ENCODE peak calls at places on chromosomes 7 and 10, in nine cellular contexts. W is breast epithelium; R is right atrium auricular region; N is sigmoid colon; E is H9; C is naive thymus-derived CD4-positive, alpha-beta T cell; F is aorta; L is HCT116; H is fibroblast of lung. O is an unnamed sample.

GRCh38 chr7:41297167-41297566 is 405.7 kb downstream of the INHBA start:
- DNase-seq in W (no peak), F (no peak), C (no peak), E (no peak), R (no peak), H (no peak), L (no peak), N (no peak), O (no peak)

GRCh38 chr10:35546824-35547225 is 58.3 kb upstream of the GJD4 start:
- DNase-seq in R (no peak), H (no peak), N (no peak), E (no peak), C (no peak), W (no peak), F (no peak), L (no peak), O (no peak)

GRCh38 chr10:96719850-96720421 is 378 bp downstream of the PIK3AP1 start:
- DNase-seq in W (no peak), R (no peak), H (no peak), F (peak; percentile 85), E (peak; percentile 83), C (peak; percentile 15), L (peak; percentile 19), N (peak; percentile 75), O (peak; percentile 87)

GRCh38 chr10:117590516-117590915 is 48.0 kb downstream of the EMX2 start:
- DNase-seq in R (no peak), C (no peak), F (no peak), L (no peak), W (no peak), H (no peak), E (no peak), N (peak; percentile 14), O (no peak)

GRCh38 chr10:34295142-34295548 is 520.0 kb downstream of the PARD3 start:
- DNase-seq in E (no peak), C (no peak), R (no peak), L (no peak), F (no peak), W (no peak), N (no peak), H (peak; percentile 71), O (peak; percentile 24)

GRCh38 chr10:103145860-103146466 is 47.1 kb downstream of the NT5C2 start:
- DNase-seq in E (no peak), W (no peak), H (peak; percentile 94), F (peak; percentile 72), N (peak; percentile 88), L (peak; percentile 51), R (peak; percentile 89), C (no peak), O (peak; percentile 80)

GRCh38 chr10:6558759-6559429 is 21.2 kb downstream of the PRKCQ start:
- DNase-seq in E (no peak), L (no peak), N (no peak), R (no peak), F (no peak), C (no peak), W (no peak), H (no peak), O (no peak)

GRCh38 chr7:30923009-30923773 is 11.5 kb downstream of the AQP1 start:
- DNase-seq in N (peak; percentile 54), H (no peak), F (no peak), E (peak; percentile 8), C (no peak), R (peak; percentile 55), L (no peak), W (peak; percentile 44), O (peak; percentile 9)

GRCh38 chr7:38546763-38547162 is 84.4 kb downstream of the AMPH start:
- DNase-seq in F (no peak), C (no peak), L (no peak), H (no peak), W (no peak), R (no peak), E (no peak), N (no peak), O (no peak)

GRCh38 chr10:91880310-91880709 is 29.0 kb downstream of the FGFBP3 start:
- DNase-seq in R (no peak), F (peak; percentile 68), L (no peak), H (no peak), W (no peak), E (no peak), N (no peak), C (no peak), O (no peak)

GRCh38 chr10:8075282-8076260 is 21.1 kb downstream of the GATA3 start:
- DNase-seq in E (no peak), W (no peak), N (peak; percentile 8), R (no peak), H (no peak), F (no peak), L (no peak), C (no peak), O (no peak)

GRCh38 chr7:106433377-106433776 is 148.6 kb upstream of the NAMPT start:
- DNase-seq in E (no peak), C (no peak), F (no peak), L (no peak), W (no peak), H (no peak), N (no peak), R (no peak), O (no peak)

GRCh38 chr7:82534687-82535086 is 91.1 kb upstream of the CACNA2D1 start:
- DNase-seq in N (no peak), L (peak; percentile 10), H (peak; percentile 40), E (no peak), F (no peak), R (no peak), W (peak; percentile 52), C (no peak), O (no peak)

GRCh38 chr10:116536810-116537209 is 8.9 kb upstream of the PNLIP start:
- DNase-seq in H (no peak), L (no peak), F (no peak), W (no peak), E (no peak), N (no peak), R (no peak), C (no peak), O (no peak)

GRCh38 chr7:92768501-92769360 is 67.6 kb downstream of the CDK6 start:
- DNase-seq in L (no peak), F (no peak), C (no peak), N (no peak), E (no peak), W (no peak), H (no peak), R (no peak), O (no peak)

DNA sequence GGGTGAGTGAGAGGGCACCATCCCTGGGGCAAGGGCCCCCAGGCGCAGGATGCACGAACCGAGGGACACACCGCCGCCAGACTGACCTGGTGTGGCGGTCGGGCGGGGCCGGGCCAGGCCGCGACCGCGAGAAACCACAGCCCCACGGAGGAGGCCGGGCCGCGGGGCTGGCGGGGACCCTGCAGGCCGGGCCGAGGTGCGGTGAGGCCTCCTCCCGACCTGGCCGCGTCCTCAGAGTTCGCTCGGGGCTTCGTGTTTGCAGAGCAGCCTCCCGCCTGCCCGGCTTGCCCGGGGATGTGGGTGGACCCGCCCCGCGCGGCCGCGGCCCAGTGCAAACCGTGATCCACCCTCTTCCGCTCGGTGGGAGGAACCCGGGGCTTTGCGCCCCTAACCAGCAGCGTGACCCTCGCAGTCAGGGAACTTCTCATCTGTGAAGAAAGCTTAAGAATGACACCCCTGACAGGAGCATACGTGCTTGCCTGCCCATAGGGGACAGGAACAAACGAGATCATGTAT is 20.6 kb upstream of the HOXA13 start:
- DNase-seq in F (no peak), W (no peak), N (no peak), L (no peak), R (peak; percentile 34), C (no peak), H (no peak), E (no peak), O (no peak)
- H3K27me3 ChIP-seq in F (peaks cover 4% of the 10 kb centered on the region), W (no peaks in the 10 kb centered on the region), N (peaks cover 11% of the 10 kb centered on the region), L (no peaks in the 10 kb centered on the region), R (peaks cover 18% of the 10 kb centered on the region), C (peaks cover 19% of the 10 kb centered on the region), H (peaks cover 61% of the 10 kb centered on the region), E (peaks cover 73% of the 10 kb centered on the region), O (peaks cover 11% of the 10 kb centered on the region)

GRCh38 chr10:133162910-133163856 is 3.2 kb downstream of the KNDC1 start:
- DNase-seq in R (no peak), W (peak; percentile 33), H (no peak), C (no peak), L (no peak), E (no peak), N (peak; percentile 36), F (peak; percentile 35), O (no peak)
- H3K4me1 ChIP-seq in R (no peaks in the 10 kb centered on the region), W (peaks cover 16% of the 10 kb centered on the region), H (no peaks in the 10 kb centered on the region), C (peaks cover 4% of the 10 kb centered on the region), L (peaks cover 5% of the 10 kb centered on the region), E (no peaks in the 10 kb centered on the region), N (no peaks in the 10 kb centered on the region), F (no peaks in the 10 kb centered on the region), O (peaks cover 13% of the 10 kb centered on the region)

DNA sequence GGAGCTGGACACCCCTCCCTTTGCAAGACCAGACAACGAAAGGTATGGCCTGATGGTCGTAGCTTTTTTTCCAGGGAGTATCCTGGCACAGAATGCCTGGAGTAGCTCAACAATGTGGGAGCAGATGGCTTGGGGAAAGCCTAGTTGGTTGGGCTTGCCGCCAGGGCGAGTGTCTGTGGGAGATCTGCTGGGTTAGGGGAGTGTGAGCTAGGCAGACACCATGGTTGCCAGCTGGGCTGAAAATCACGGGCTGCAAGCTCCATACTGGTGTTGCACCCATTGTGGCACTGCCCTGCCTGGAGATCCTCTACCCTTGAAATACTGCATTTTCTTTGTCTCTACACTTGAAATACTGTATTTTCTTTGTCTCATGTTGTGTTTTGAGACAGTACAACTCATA is 538.3 kb downstream of the PCDH15 start:
- DNase-seq in E (no peak), W (no peak), F (no peak), N (no peak), R (no peak), L (no peak), C (no peak), H (no peak), O (no peak)
- H3K9me3 ChIP-seq in E (no peaks in the 10 kb centered on the region), W (no peaks in the 10 kb centered on the region), F (no peaks in the 10 kb centered on the region), N (no peaks in the 10 kb centered on the region), R (peaks cover 7% of the 10 kb centered on the region), L (peaks cover 3% of the 10 kb centered on the region), C (no peaks in the 10 kb centered on the region), H (no peaks in the 10 kb centered on the region), O (no peaks in the 10 kb centered on the region)

GRCh38 chr7:150890853-150891584 is 38.7 kb downstream of the AOC1 start:
- DNase-seq in N (no peak), H (no peak), L (no peak), C (no peak), F (no peak), R (no peak), E (no peak), W (no peak), O (no peak)

GRCh38 chr7:150896562-150897209 is 44.4 kb downstream of the AOC1 start:
- DNase-seq in E (no peak), W (no peak), N (no peak), F (no peak), H (no peak), R (no peak), C (no peak), L (no peak), O (no peak)

GRCh38 chr7:150895809-150896208 is 43.5 kb downstream of the AOC1 start:
- DNase-seq in E (no peak), W (no peak), H (no peak), L (no peak), F (no peak), C (no peak), R (no peak), N (no peak), O (no peak)

GRCh38 chr7:150891740-150892139 is 39.4 kb downstream of the AOC1 start:
- DNase-seq in R (no peak), N (no peak), E (no peak), H (no peak), F (no peak), L (no peak), W (no peak), C (no peak), O (no peak)
- H3K27me3 ChIP-seq in R (no peaks in the 10 kb centered on the region), N (no peaks in the 10 kb centered on the region), E (no peaks in the 10 kb centered on the region), H (no peaks in the 10 kb centered on the region), F (no peaks in the 10 kb centered on the region), L (no peaks in the 10 kb centered on the region), W (no peaks in the 10 kb centered on the region), C (no peaks in the 10 kb centered on the region), O (no peaks in the 10 kb centered on the region)